ENCODE peak calls at places on chromosomes 12 and 14, in four cellular contexts. B, H, O and R are unnamed samples.

GRCh38 chr12:94783862-94784261 is 133.5 kb upstream of the TMCC3 start:
- DNase-seq in O (no peak), H (no peak), B (no peak), R (no peak)

GRCh38 chr12:116416161-116416560 is 138.7 kb upstream of the MED13L start:
- DNase-seq in O (no peak), B (no peak), H (no peak), R (peak)

GRCh38 chr12:19771858-19772257 is 332.6 kb downstream of the AEBP2 start:
- DNase-seq in O (no peak), H (no peak), B (no peak), R (peak)

GRCh38 chr12:30992381-30992780 is 65.8 kb downstream of the TSPAN11 start:
- DNase-seq in H (no peak), O (no peak), B (no peak), R (no peak)

GRCh38 chr14:101496779-101497420 is 64.4 kb upstream of the DIO3 start:
- DNase-seq in B (no peak), H (no peak), O (no peak), R (no peak)

GRCh38 chr14:83071888-83072501 is 1538.3 kb upstream of the SEL1L start:
- DNase-seq in B (no peak), H (no peak), O (no peak), R (no peak)

GRCh38 chr12:93079271-93079670 is 150.2 kb upstream of the EEA1 start:
- DNase-seq in H (no peak), O (no peak), B (no peak), R (no peak)

GRCh38 chr14:50762001-50762930 is 68.7 kb downstream of the NIN start:
- DNase-seq in O (no peak), B (no peak), H (no peak), R (no peak)

GRCh38 chr12:20314325-20314724 is 54.0 kb upstream of the PDE3A start:
- DNase-seq in O (no peak), B (no peak), H (no peak), R (no peak)

GRCh38 chr12:67367843-67368242 is 98.7 kb downstream of the CAND1 start:
- DNase-seq in O (no peak), H (no peak), B (no peak), R (no peak)

GRCh38 chr12:53068811-53069585 is 10.2 kb downstream of the SPRYD3 start:
- DNase-seq in O (no peak), H (no peak), B (no peak), R (no peak)

GRCh38 chr12:81811066-81811777 is 52.1 kb upstream of the PPFIA2 start:
- DNase-seq in H (no peak), B (no peak), O (no peak), R (peak)

GRCh38 chr12:89762498-89763170 is 54.0 kb upstream of the ATP2B1 start:
- DNase-seq in B (no peak), O (no peak), H (no peak), R (no peak)

GRCh38 chr12:88448337-88448944 is 131.8 kb downstream of the KITLG start:
- DNase-seq in O (no peak), B (no peak), H (peak), R (no peak)

GRCh38 chr12:106693421-106693820 is 81.1 kb upstream of the RIC8B start:
- DNase-seq in H (no peak), O (no peak), B (no peak), R (no peak)

GRCh38 chr12:102095677-102096263 is 24.1 kb downstream of the NUP37 start:
- DNase-seq in B (peak), O (no peak), H (peak), R (no peak)

GRCh38 chr14:89660183-89660582 is 243.2 kb upstream of the FOXN3 start:
- DNase-seq in H (no peak), B (no peak), O (no peak), R (no peak)

GRCh38 chr14:104690266-104690711 is 871 bp downstream of the INF2 start:
- DNase-seq in H (no peak), O (no peak), B (no peak), R (no peak)

GRCh38 chr14:33556382-33557121 is 394.3 kb downstream of the EGLN3 start:
- DNase-seq in B (no peak), H (no peak), O (no peak), R (no peak)

GRCh38 chr12:48000878-48001321 is 3.4 kb downstream of the COL2A1 start:
- DNase-seq in O (no peak), B (no peak), H (no peak), R (peak)

GRCh38 chr14:97602438-97603117 is 805.4 kb downstream of the VRK1 start:
- DNase-seq in B (no peak), O (no peak), H (no peak), R (no peak)

GRCh38 chr14:53458368-53458814 is 305.3 kb upstream of the DDHD1 start:
- DNase-seq in B (peak), O (no peak), H (no peak), R (no peak)

GRCh38 chr12:120121766-120122293 is 5.3 kb upstream of the RAB35 start:
- DNase-seq in H (no peak), O (no peak), B (no peak), R (no peak)

GRCh38 chr14:75562048-75562447 is 16.4 kb upstream of the FLVCR2 start:
- DNase-seq in O (no peak), B (no peak), H (no peak), R (no peak)

GRCh38 chr12:115385141-115385540 is 701.2 kb upstream of the TBX3 start:
- DNase-seq in O (no peak), B (no peak), H (peak), R (peak)